ENCODE peak calls at places on chromosomes 16 and 17, in nine cellular contexts. K is H1, C is tibial nerve, Z is sigmoid colon, N is breast epithelium, X is transverse colon, W is heart left ventricle, S is A549, H is right lobe of liver. L is an unnamed sample.

GRCh38 chr16:28587386-28587785 is 9.5 kb downstream of the SULT1A2 start:
- DNase-seq in K (no peak), C (no peak), Z (no peak), N (no peak), X (no peak), W (no peak), S (peak), H (no peak), L (no peak)

GRCh38 chr17:38353084-38353604 is 1.5 kb downstream of the SOCS7 start:
- DNase-seq in K (no peak), C (no peak), Z (no peak), N (no peak), X (no peak), W (no peak), S (no peak), H (no peak), L (peak)

GRCh38 chr17:69725125-69725524 is 310.6 kb downstream of the MAP2K6 start:
- DNase-seq in K (no peak), C (no peak), Z (no peak), N (no peak), X (no peak), W (no peak), S (no peak), H (no peak), L (no peak)

GRCh38 chr17:20010099-20010863 is 1.1 kb downstream of the SPECC1 start:
- DNase-seq in K (no peak), C (peak), Z (no peak), N (no peak), X (peak), W (peak), S (peak), H (peak), L (peak)

GRCh38 chr16:1439058-1439698 is 5.2 kb downstream of the CCDC154 start:
- DNase-seq in K (no peak), C (no peak), Z (no peak), N (no peak), X (no peak), W (no peak), S (no peak), H (no peak), L (no peak)

GRCh38 chr16:79036541-79036940 is 564.0 kb downstream of the MAF start:
- DNase-seq in K (no peak), C (no peak), Z (no peak), N (no peak), X (no peak), W (no peak), S (no peak), H (no peak), L (no peak)

GRCh38 chr17:41919165-41919817 is 540 bp upstream of the ACLY start:
- DNase-seq in K (no peak), C (peak), Z (no peak), N (peak), X (no peak), W (no peak), S (peak), H (no peak), L (no peak)

GRCh38 chr16:86598607-86599318 is 20.4 kb downstream of the FOXL1 start:
- DNase-seq in K (no peak), C (no peak), Z (no peak), N (no peak), X (no peak), W (no peak), S (no peak), H (no peak), L (no peak)

GRCh38 chr17:67891481-67892119 is 66.3 kb downstream of the BPTF start:
- DNase-seq in K (no peak), C (no peak), Z (no peak), N (no peak), X (peak), W (no peak), S (peak), H (peak), L (no peak)

GRCh38 chr16:80344570-80344969 is 196.2 kb upstream of the DYNLRB2 start:
- DNase-seq in K (no peak), C (no peak), Z (no peak), N (no peak), X (no peak), W (no peak), S (no peak), H (no peak), L (no peak)

GRCh38 chr17:19724501-19725420 is 8.4 kb upstream of the SLC47A2 start:
- DNase-seq in K (no peak), C (peak), Z (peak), N (peak), X (peak), W (peak), S (no peak), H (peak), L (no peak)

GRCh38 chr16:70157105-70157476 is 16.5 kb upstream of the CLEC18C start:
- DNase-seq in K (no peak), C (no peak), Z (no peak), N (no peak), X (no peak), W (no peak), S (no peak), H (no peak), L (no peak)

GRCh38 chr17:80346498-80347275 is 68.3 kb upstream of the ENDOV start:
- DNase-seq in K (no peak), C (no peak), Z (no peak), N (peak), X (no peak), W (no peak), S (no peak), H (no peak), L (no peak)

GRCh38 chr17:27919120-27919519 is 26.0 kb upstream of the LYRM9 start:
- DNase-seq in K (no peak), C (no peak), Z (no peak), N (no peak), X (no peak), W (no peak), S (no peak), H (peak), L (no peak)

GRCh38 chr16:81548901-81549546 is 104.4 kb downstream of the CMIP start:
- DNase-seq in K (no peak), C (no peak), Z (no peak), N (no peak), X (peak), W (peak), S (peak), H (peak), L (no peak)

GRCh38 chr16:57615813-57616212 is 12.6 kb upstream of the ADGRG1 start:
- DNase-seq in K (no peak), C (no peak), Z (peak), N (no peak), X (no peak), W (no peak), S (no peak), H (no peak), L (no peak)

GRCh38 chr17:8353736-8354135 is 14.1 kb downstream of the ODF4 start:
- DNase-seq in K (no peak), C (no peak), Z (no peak), N (no peak), X (no peak), W (no peak), S (no peak), H (no peak), L (no peak)

GRCh38 chr16:89084411-89084810 is 9.2 kb upstream of the ACSF3 start:
- DNase-seq in K (no peak), C (no peak), Z (no peak), N (no peak), X (peak), W (no peak), S (no peak), H (no peak), L (no peak)

GRCh38 chr16:89081556-89081955 is 12.1 kb upstream of the ACSF3 start:
- DNase-seq in K (no peak), C (no peak), Z (no peak), N (no peak), X (no peak), W (no peak), S (no peak), H (no peak), L (no peak)

GRCh38 chr16:89087922-89088321 is 5.7 kb upstream of the ACSF3 start:
- DNase-seq in K (no peak), C (no peak), Z (no peak), N (no peak), X (no peak), W (no peak), S (no peak), H (no peak), L (no peak)

GRCh38 chr16:89085755-89086154 is 7.9 kb upstream of the ACSF3 start:
- DNase-seq in K (no peak), C (no peak), Z (no peak), N (no peak), X (no peak), W (no peak), S (no peak), H (no peak), L (no peak)

GRCh38 chr16:89084814-89085612 is 8.6 kb upstream of the ACSF3 start:
- DNase-seq in K (no peak), C (no peak), Z (no peak), N (no peak), X (no peak), W (no peak), S (no peak), H (no peak), L (no peak)
- TF ChIP-seq POLR2A in K (no peak), C (no peak), Z (no peak), N (no peak), X (no peak), W (no peak), S (no peak), H (no peak), L (no peak)

DNA sequence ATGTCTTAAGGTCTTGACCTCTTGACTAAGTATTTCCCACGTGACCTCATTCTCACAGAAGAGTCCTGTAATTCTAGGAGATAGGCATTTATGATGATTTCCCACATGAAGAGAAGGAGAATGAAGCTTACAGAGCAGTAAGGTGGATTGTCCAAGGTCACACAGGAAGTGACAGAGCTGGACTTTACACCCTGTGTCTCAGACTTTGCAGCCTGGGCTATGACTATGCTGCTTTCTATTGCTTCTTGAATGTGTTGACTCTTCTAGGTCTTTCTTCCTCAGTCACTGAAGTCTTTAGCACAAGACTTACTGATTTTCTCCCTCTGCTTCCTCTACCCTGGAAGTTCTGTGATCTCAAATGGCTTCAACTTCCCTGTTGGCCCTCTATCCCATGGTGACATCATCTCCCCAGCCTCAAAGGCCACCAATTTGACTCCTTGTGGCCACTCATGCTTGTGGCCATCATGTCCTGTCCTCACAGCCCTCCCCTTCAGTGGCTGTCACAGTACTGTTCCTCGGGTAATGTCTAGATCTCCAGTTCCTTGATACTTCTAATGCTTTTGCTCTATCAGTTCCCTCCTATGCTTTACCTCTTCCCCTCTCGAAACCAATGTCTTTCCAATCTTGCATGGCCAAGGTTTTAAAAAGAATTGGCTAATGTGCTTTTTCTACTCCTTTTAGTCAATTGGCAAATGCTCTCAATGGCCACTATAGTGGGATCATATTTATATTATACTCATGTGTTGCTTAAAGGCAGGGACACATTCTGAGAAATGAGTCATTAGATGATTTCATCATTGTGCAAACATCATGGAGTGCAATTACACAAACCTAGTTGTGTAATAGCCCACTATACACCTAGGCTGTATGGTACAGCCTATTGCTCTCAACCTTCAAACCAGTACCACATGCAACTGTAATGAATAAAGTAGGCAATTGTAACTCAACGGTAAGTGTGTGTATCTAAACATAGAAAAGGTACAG is 181.1 kb downstream of the HS3ST3A1 start:
- DNase-seq in K (no peak), C (no peak), Z (no peak), N (no peak), X (peak), W (no peak), S (no peak), H (no peak), L (no peak)
- TF ChIP-seq POLR2A in K (no peak), C (no peak), Z (no peak), N (no peak), X (no peak), W (no peak), S (no peak), H (no peak), L (no peak)

DNA sequence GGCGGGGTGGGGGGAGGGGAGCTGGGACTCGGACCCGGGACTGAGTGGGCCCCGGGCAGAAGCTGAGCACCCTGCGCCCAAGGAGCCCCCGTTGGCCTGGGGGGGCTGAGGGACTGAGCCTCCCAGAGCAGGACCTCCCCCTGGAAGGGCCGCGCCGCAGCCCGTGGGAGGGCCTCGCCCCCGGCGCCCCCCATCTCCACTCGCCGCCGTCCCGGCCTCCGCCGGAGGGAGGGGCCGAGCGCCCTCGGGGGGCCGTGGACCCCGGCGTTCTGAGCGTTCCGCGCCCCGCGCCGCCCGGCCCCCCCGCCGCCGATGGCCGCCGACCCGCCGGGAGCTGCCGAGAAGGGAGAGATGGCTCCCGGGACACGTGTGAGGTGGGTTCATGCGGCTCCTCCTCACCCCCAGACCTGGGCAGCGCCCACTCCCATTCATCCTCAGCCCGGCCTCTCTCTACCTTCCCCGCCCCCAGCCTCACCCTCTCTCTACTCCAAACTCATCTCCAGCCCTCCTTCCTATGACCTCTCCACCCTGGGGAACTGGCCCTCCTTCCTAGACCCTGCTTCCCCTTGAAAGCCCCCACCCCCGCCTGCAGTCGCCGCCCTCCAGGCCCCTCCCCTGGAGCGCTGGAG is 828 bp downstream of the FBXL19 start:
- DNase-seq in K (no peak), C (no peak), Z (no peak), N (no peak), X (peak), W (peak), S (no peak), H (peak), L (no peak)
- TF ChIP-seq POLR2A in K (peak), C (no peak), Z (no peak), N (no peak), X (no peak), W (no peak), S (no peak), H (no peak), L (no peak)

GRCh38 chr17:78272181-78272913 is 40.9 kb downstream of the TMEM235 start:
- DNase-seq in K (no peak), C (no peak), Z (peak), N (peak), X (peak), W (peak), S (no peak), H (peak), L (peak)
- TF ChIP-seq POLR2A in K (no peak), C (no peak), Z (no peak), N (no peak), X (no peak), W (no peak), S (no peak), H (no peak), L (no peak)

GRCh38 chr17:45172541-45173286 is 11.0 kb downstream of the HEXIM2 start:
- DNase-seq in K (no peak), C (peak), Z (peak), N (peak), X (peak), W (peak), S (peak), H (peak), L (no peak)
- TF ChIP-seq POLR2A in K (no peak), C (no peak), Z (no peak), N (no peak), X (peak), W (no peak), S (peak), H (peak), L (no peak)

DNA sequence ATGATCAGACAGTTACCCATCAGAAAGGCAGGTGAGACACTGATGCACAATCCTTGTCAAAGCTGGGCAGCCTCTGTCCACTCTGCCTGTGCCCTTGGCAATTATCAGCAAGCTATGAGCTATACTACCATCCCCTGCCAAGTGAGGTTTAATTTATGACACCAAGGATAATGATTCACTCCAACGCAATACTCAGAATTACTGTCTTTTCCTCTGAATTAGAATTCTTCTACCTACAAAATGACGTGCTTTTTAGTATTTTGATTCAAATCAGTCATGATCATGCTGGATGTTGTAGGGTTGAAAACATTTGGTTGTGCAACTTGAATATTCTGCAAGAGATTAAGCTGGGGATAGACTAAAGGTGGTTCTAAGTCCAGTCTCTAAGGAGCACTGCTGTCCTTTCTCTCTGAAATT is 116.8 kb upstream of the SOX9 start:
- DNase-seq in K (no peak), C (no peak), Z (no peak), N (no peak), X (no peak), W (no peak), S (no peak), H (no peak), L (no peak)
- TF ChIP-seq POLR2A in K (no peak), C (no peak), Z (no peak), N (no peak), X (no peak), W (no peak), S (no peak), H (no peak), L (no peak)

GRCh38 chr17:73667184-73667959 is 23.1 kb upstream of the SDK2 start:
- DNase-seq in K (no peak), C (no peak), Z (no peak), N (no peak), X (no peak), W (no peak), S (no peak), H (no peak), L (no peak)

GRCh38 chr17:73658821-73659220 is 14.6 kb upstream of the SDK2 start:
- DNase-seq in K (no peak), C (no peak), Z (no peak), N (no peak), X (no peak), W (no peak), S (no peak), H (no peak), L (no peak)

DNA sequence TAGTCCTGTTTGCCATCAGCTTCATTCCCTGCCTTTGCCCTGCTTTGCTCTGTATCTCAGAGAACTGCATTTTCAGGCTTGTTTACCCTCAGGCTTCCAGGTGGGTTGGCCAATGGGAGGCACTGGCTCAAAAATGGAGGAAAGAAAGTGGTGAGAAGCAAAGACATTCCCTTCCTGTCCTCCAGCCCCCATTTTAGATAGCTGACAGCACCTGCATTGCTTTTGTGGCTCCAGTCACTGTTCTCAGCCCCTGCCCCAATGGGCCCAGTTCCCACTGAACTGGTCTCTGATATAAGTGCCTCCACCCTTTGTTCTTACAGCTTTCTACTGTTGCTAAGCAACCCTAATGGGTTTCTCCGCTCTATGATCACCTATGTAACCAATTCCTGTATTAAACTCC is 19.4 kb upstream of the SDK2 start:
- DNase-seq in K (no peak), C (no peak), Z (no peak), N (no peak), X (no peak), W (no peak), S (no peak), H (no peak), L (no peak)
- TF ChIP-seq POLR2A in K (no peak), C (no peak), Z (no peak), N (no peak), X (no peak), W (no peak), S (no peak), H (no peak), L (no peak)

GRCh38 chr16:25014500-25015147 is 545 bp downstream of the ARHGAP17 start:
- DNase-seq in K (no peak), C (no peak), Z (peak), N (peak), X (peak), W (peak), S (peak), H (peak), L (peak)
- TF ChIP-seq POLR2A in K (no peak), C (no peak), Z (no peak), N (no peak), X (no peak), W (no peak), S (no peak), H (no peak), L (no peak)

GRCh38 chr17:72502111-72502939 is 381.5 kb downstream of the SOX9 start:
- DNase-seq in K (no peak), C (no peak), Z (no peak), N (no peak), X (peak), W (peak), S (no peak), H (no peak), L (no peak)
- TF ChIP-seq POLR2A in K (no peak), C (no peak), Z (no peak), N (no peak), X (no peak), W (no peak), S (no peak), H (no peak), L (no peak)

GRCh38 chr17:2090804-2091534 is 36.1 kb downstream of the HIC1 start:
- DNase-seq in K (no peak), C (peak), Z (peak), N (no peak), X (peak), W (peak), S (peak), H (no peak), L (no peak)
- TF ChIP-seq POLR2A in K (no peak), C (no peak), Z (no peak), N (no peak), X (no peak), W (no peak), S (no peak), H (no peak), L (no peak)

L was measured in erythroblast.